ENCODE peak calls at places on chromosome 12, in seven cellular contexts. H, E, W, L, Q, U and T are unnamed samples.

GRCh38 chr12:5556946-5557673 is 125.2 kb downstream of the NTF3 start:
- DNase-seq in H (no peak), E (no peak), L (no peak), Q (no peak), U (no peak), W (no peak), T (no peak)

GRCh38 chr12:2154050-2154449 is 101.3 kb downstream of the CACNA1C start:
- DNase-seq in E (no peak), U (no peak), H (no peak), W (no peak), L (no peak), Q (no peak), T (no peak)

GRCh38 chr12:121060149-121061001 is 21.3 kb upstream of the OASL start:
- DNase-seq in W (peak), E (no peak), H (peak), Q (peak), L (peak), U (peak), T (peak)

GRCh38 chr12:34215893-34216285 is 193.6 kb downstream of the ALG10 start:
- DNase-seq in W (no peak), Q (no peak), H (no peak), E (no peak), L (no peak), U (no peak), T (no peak)

GRCh38 chr12:58452546-58452945 is 467.8 kb downstream of the LRIG3 start:
- DNase-seq in U (no peak), W (no peak), E (no peak), L (no peak), Q (no peak), H (no peak), T (no peak)

GRCh38 chr12:6364037-6364360 is 11.4 kb downstream of the SCNN1A start:
- DNase-seq in E (no peak), W (no peak), H (no peak), Q (no peak), U (no peak), L (no peak), T (no peak)

GRCh38 chr12:16509411-16509810 is 96.6 kb downstream of the LMO3 start:
- DNase-seq in L (no peak), Q (no peak), H (no peak), W (no peak), U (no peak), E (no peak), T (no peak)

GRCh38 chr12:131738196-131738595 is 27.3 kb downstream of the SFSWAP start:
- DNase-seq in Q (no peak), L (no peak), W (no peak), E (no peak), H (no peak), U (no peak), T (no peak)

GRCh38 chr12:51128905-51129304 is 44.0 kb downstream of the TFCP2 start:
- DNase-seq in U (no peak), Q (no peak), L (no peak), W (no peak), H (no peak), E (no peak), T (no peak)

GRCh38 chr12:1801285-1801975 is 18.9 kb upstream of the LRTM2 start:
- DNase-seq in Q (peak), U (no peak), H (no peak), W (no peak), L (no peak), E (no peak), T (no peak)

GRCh38 chr12:129701536-129702165 is 202.2 kb downstream of the TMEM132D start:
- DNase-seq in Q (no peak), E (no peak), W (no peak), U (no peak), L (no peak), H (peak), T (no peak)

GRCh38 chr12:18183141-18183540 is 78.2 kb upstream of the PIK3C2G start:
- DNase-seq in Q (no peak), W (no peak), U (no peak), E (no peak), H (no peak), L (no peak), T (no peak)

GRCh38 chr12:22658214-22658613 is 33.2 kb downstream of the ETNK1 start:
- DNase-seq in E (no peak), U (no peak), L (no peak), W (no peak), H (no peak), Q (no peak), T (no peak)

GRCh38 chr12:115468087-115468510 is 784.1 kb upstream of the TBX3 start:
- DNase-seq in H (no peak), U (no peak), L (no peak), W (no peak), E (no peak), Q (peak), T (no peak)

GRCh38 chr12:75603475-75603874 is 92.1 kb upstream of the KRR1 start:
- DNase-seq in W (no peak), U (no peak), Q (no peak), L (no peak), E (no peak), H (no peak), T (no peak)

GRCh38 chr12:52313461-52313860 is 7.7 kb downstream of the KRT83 start:
- DNase-seq in U (no peak), Q (no peak), H (no peak), W (no peak), E (no peak), L (no peak), T (no peak)

GRCh38 chr12:38053655-38054464 is 262.7 kb upstream of the ALG10B start:
- DNase-seq in Q (peak), L (no peak), W (peak), U (no peak), H (peak), E (no peak), T (peak)

GRCh38 chr12:109760031-109760929 is 46.7 kb downstream of the FAM222A start:
- DNase-seq in L (no peak), E (no peak), W (peak), H (no peak), U (no peak), Q (peak), T (peak)

GRCh38 chr12:118773956-118774723 is 207.2 kb upstream of the SRRM4 start:
- DNase-seq in W (no peak), H (peak), Q (no peak), E (no peak), L (no peak), U (no peak), T (peak)